ENCODE peak calls at places on chromosomes 2 and 18, in five cellular contexts. One of them, this sample, is unnamed. For H3K79me2, the result is how much of the 10 kb centered on the place peaks cover.

GRCh38 chr18:79395761-79396404 is at the start of gene NFATC1:
- DNase-seq in hepatocyte: peak
- DNase-seq in GM23338: peak
- DNase-seq in GM23248: peak
- DNase-seq in MM.1S: no peak
- DNase-seq in this sample: peak

GRCh38 chr2:191758420-191759199 is 80.7 kb downstream of the NABP1 start:
- DNase-seq in hepatocyte: peak
- DNase-seq in MM.1S: peak
- DNase-seq in GM23248: peak
- DNase-seq in GM23338: peak
- DNase-seq in this sample: peak

GRCh38 chr2:217966399-217967068 is 36.3 kb downstream of the TNS1 start:
- DNase-seq in GM23248: peak
- DNase-seq in MM.1S: no peak
- DNase-seq in GM23338: no peak
- DNase-seq in hepatocyte: no peak
- DNase-seq in this sample: no peak

GRCh38 chr2:176468471-176468870 is 199.2 kb downstream of the MTX2 start:
- DNase-seq in GM23338: no peak
- DNase-seq in hepatocyte: no peak
- DNase-seq in GM23248: peak
- DNase-seq in MM.1S: no peak
- DNase-seq in this sample: peak

GRCh38 chr2:12076810-12077209 is 330.4 kb downstream of the LPIN1 start:
- DNase-seq in MM.1S: no peak
- DNase-seq in GM23248: no peak
- DNase-seq in hepatocyte: no peak
- DNase-seq in GM23338: no peak
- DNase-seq in this sample: no peak

GRCh38 chr2:68319397-68320117 is at the start of gene CNRIP1:
- DNase-seq in MM.1S: no peak
- DNase-seq in hepatocyte: peak
- DNase-seq in GM23248: peak
- DNase-seq in GM23338: no peak
- DNase-seq in this sample: peak

GRCh38 chr18:23115683-23116096 is 19.6 kb upstream of the CABLES1 start:
- DNase-seq in GM23248: peak
- DNase-seq in MM.1S: no peak
- DNase-seq in GM23338: no peak
- DNase-seq in hepatocyte: peak
- DNase-seq in this sample: peak

GRCh38 chr2:20674974-20675679 is 8.2 kb downstream of the GDF7 start:
- DNase-seq in GM23248: peak
- DNase-seq in hepatocyte: peak
- DNase-seq in MM.1S: no peak
- DNase-seq in GM23338: no peak
- DNase-seq in this sample: peak

GRCh38 chr18:14976736-14977430 is 228.9 kb downstream of the ANKRD30B start:
- DNase-seq in hepatocyte: no peak
- DNase-seq in GM23338: no peak
- DNase-seq in MM.1S: no peak
- DNase-seq in GM23248: peak
- DNase-seq in this sample: peak

GRCh38 chr2:109180786-109181185 is 51.8 kb downstream of the SH3RF3 start:
- DNase-seq in hepatocyte: no peak
- DNase-seq in MM.1S: no peak
- DNase-seq in GM23338: no peak
- DNase-seq in GM23248: no peak
- DNase-seq in this sample: no peak

GRCh38 chr18:75003764-75004690 is 204.9 kb downstream of the PTGR3 start:
- DNase-seq in GM23248: no peak
- DNase-seq in MM.1S: no peak
- DNase-seq in GM23338: no peak
- DNase-seq in hepatocyte: no peak
- DNase-seq in this sample: no peak

GRCh38 chr18:31555971-31556747 is 35.5 kb upstream of the TTR start:
- DNase-seq in MM.1S: peak
- DNase-seq in GM23338: peak
- DNase-seq in GM23248: peak
- DNase-seq in hepatocyte: peak
- DNase-seq in this sample: no peak

GRCh38 chr2:162113088-162113770 is 38.8 kb downstream of the GCG start:
- DNase-seq in GM23248: no peak
- DNase-seq in MM.1S: no peak
- DNase-seq in GM23338: peak
- DNase-seq in hepatocyte: no peak
- DNase-seq in this sample: no peak

GRCh38 chr18:79410731-79411613 is 15.2 kb downstream of the NFATC1 start:
- DNase-seq in GM23338: no peak
- DNase-seq in GM23248: no peak
- DNase-seq in hepatocyte: no peak
- DNase-seq in MM.1S: no peak
- DNase-seq in this sample: no peak

GRCh38 chr2:236633764-236634163 is 64.1 kb downstream of the ACKR3 start:
- DNase-seq in GM23338: no peak
- DNase-seq in MM.1S: no peak
- DNase-seq in GM23248: no peak
- DNase-seq in hepatocyte: no peak
- DNase-seq in this sample: no peak

GRCh38 chr2:29334723-29335122 is 219.5 kb downstream of the CLIP4 start:
- DNase-seq in hepatocyte: no peak
- DNase-seq in GM23338: no peak
- DNase-seq in GM23248: no peak
- DNase-seq in MM.1S: no peak
- DNase-seq in this sample: no peak

GRCh38 chr2:33670392-33670937 is 71.4 kb upstream of the FAM98A start:
- DNase-seq in GM23338: peak
- DNase-seq in MM.1S: no peak
- DNase-seq in hepatocyte: no peak
- DNase-seq in GM23248: peak
- DNase-seq in this sample: no peak

GRCh38 chr2:128413718-128414341 is 95.2 kb upstream of the HS6ST1 start:
- DNase-seq in GM23248: no peak
- DNase-seq in GM23338: no peak
- DNase-seq in hepatocyte: no peak
- DNase-seq in MM.1S: no peak
- DNase-seq in this sample: no peak

GRCh38 chr18:79900610-79901570 is 50.6 kb downstream of the SLC66A2 start:
- DNase-seq in GM23338: no peak
- DNase-seq in MM.1S: no peak
- DNase-seq in GM23248: no peak
- DNase-seq in hepatocyte: no peak
- DNase-seq in this sample: peak

GRCh38 chr2:190763901-190764514 is 115.1 kb downstream of the NAB1 start:
- DNase-seq in MM.1S: no peak
- DNase-seq in hepatocyte: no peak
- DNase-seq in GM23248: no peak
- DNase-seq in GM23338: no peak
- DNase-seq in this sample: no peak

GRCh38 chr2:16546128-16546754 is 119.4 kb downstream of the CYRIA start:
- DNase-seq in GM23248: peak
- DNase-seq in MM.1S: peak
- DNase-seq in GM23338: peak
- DNase-seq in hepatocyte: peak
- DNase-seq in this sample: no peak

GRCh38 chr2:15730545-15731212 is 139.0 kb downstream of the DDX1 start:
- DNase-seq in hepatocyte: peak
- DNase-seq in GM23338: no peak
- DNase-seq in GM23248: peak
- DNase-seq in MM.1S: peak
- DNase-seq in this sample: peak

GRCh38 chr2:197873293-197873701 is 68.9 kb downstream of the PLCL1 start:
- DNase-seq in GM23338: peak
- DNase-seq in GM23248: peak
- DNase-seq in MM.1S: no peak
- DNase-seq in hepatocyte: no peak
- DNase-seq in this sample: no peak

GRCh38 chr2:164510895-164511294 is 110.4 kb downstream of the GRB14 start:
- DNase-seq in GM23338: no peak
- DNase-seq in hepatocyte: no peak
- DNase-seq in GM23248: no peak
- DNase-seq in MM.1S: no peak
- DNase-seq in this sample: no peak

GRCh38 chr18:32308493-32309120 is 118.8 kb downstream of the MEP1B start:
- DNase-seq in GM23338: no peak
- DNase-seq in GM23248: peak
- DNase-seq in hepatocyte: peak
- DNase-seq in MM.1S: no peak
- DNase-seq in this sample: peak

GRCh38 chr2:197198890-197199289 is 111.7 kb downstream of the ANKRD44 start:
- DNase-seq in hepatocyte: no peak
- DNase-seq in GM23248: no peak
- DNase-seq in GM23338: no peak
- DNase-seq in MM.1S: peak
- DNase-seq in this sample: no peak

GRCh38 chr18:22547807-22548561 is 130.3 kb upstream of the CTAGE1 start:
- DNase-seq in GM23248: peak
- DNase-seq in hepatocyte: peak
- DNase-seq in GM23338: no peak
- DNase-seq in MM.1S: no peak
- DNase-seq in this sample: no peak

DNA sequence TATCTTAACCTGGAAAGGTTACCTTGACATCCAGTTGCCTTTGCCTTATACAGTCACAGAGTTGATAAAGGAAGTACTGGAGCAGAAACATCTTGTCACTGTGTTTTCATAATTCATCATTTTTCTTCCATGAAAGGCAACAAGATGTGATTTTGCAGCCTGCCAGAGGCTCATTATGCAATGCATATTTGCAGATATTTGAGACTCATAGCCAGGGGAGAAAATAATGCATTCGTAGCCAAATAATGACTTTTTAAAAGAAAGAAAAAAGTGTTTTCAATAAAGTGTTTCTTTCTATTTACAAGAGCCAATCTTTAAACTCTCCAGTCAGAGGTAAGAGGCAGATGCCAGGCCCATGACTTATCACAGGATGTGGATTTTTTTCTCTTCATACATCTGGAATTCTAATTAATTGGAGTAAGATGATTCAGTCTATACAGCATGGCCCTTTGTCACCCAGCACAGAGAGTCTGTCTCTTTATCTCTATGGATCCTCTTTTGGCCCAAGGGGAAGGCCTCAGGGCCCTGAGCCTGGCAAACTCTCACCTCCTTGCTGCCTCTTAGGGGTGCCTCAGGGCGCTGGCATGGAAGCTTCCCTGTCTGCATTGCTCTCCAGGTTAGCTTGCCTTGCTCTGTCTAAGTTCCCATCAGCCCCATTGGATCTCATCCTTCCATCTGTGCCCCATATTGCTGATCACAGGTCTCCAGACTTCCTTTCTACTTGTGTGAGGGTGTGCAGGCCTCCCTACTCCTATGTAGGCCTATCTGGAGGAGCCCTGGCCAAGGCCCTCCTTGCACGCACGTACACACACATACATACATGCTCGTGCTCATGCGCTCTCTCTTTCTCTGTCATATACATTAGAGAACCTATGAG is 247.7 kb downstream of the TPGS2 start:
- DNase-seq in GM23338: no peak
- DNase-seq in GM23248: peak
- DNase-seq in MM.1S: no peak
- DNase-seq in hepatocyte: no peak
- DNase-seq in this sample: peak
- H3K79me2 ChIP-seq in GM23338: under half
- H3K79me2 ChIP-seq in GM23248: under half
- H3K79me2 ChIP-seq in MM.1S: under half
- H3K79me2 ChIP-seq in hepatocyte: under half
- H3K79me2 ChIP-seq in this sample: under half

DNA sequence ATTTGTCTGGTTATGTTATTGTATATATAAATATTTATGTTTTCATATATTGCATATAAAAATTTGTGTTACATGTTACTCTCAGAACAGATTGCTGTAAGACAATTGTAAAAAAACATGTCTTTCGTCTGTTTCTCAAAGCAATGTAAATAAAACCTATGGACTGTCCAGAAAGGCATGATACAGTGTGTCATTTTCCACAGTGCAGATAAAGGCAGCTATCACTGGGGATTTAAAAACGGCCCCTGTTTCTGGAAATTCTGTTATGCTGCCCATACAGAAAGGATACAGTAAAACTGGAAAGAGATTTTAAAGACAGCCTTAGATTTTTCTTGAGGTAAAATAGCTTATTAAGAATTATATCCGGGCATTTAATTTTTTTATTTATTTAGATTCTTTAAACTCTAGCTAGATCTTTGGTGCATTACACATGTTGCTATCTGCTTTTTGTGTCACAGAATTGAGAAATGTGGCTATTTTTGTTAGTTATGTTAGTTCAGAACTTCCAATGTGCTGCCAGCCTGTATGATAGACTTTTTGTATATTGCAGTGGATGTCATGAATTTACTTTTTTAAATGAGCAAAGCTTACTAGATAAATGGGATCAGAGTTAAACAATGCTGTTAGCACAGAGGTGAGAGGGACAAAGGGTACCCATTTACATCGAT is 843 bp upstream of the INO80D start:
- DNase-seq in GM23248: peak
- DNase-seq in GM23338: no peak
- DNase-seq in hepatocyte: peak
- DNase-seq in MM.1S: peak
- DNase-seq in this sample: peak
- H3K79me2 ChIP-seq in GM23248: half or more
- H3K79me2 ChIP-seq in GM23338: half or more
- H3K79me2 ChIP-seq in hepatocyte: half or more
- H3K79me2 ChIP-seq in MM.1S: half or more
- H3K79me2 ChIP-seq in this sample: half or more

DNA sequence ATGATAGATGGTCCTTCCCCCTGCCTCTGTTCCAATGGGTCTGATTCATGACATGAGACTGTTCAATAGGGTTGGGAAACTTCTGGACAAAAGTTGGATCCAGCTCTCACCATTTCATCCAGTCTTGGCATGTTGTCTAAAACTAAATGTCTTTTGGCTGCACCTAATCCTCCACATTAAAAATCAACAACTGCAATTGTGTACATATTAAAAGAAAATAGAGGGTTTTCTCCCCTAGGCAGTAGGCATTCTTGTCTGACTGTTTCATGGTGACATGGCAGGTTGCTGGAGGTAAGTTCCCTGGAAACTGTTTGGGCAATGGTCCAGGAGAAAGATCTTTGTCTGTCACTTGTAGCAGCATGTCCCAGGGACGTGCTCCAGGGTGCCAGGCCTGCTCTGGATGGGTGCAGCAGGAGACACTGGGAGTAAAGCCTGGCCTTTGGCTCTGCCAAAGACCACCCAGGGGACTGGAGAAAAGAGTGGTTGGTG is 135.8 kb downstream of the TCF4 start:
- DNase-seq in hepatocyte: no peak
- DNase-seq in GM23248: peak
- DNase-seq in MM.1S: no peak
- DNase-seq in GM23338: no peak
- DNase-seq in this sample: peak
- H3K79me2 ChIP-seq in hepatocyte: under half
- H3K79me2 ChIP-seq in GM23248: half or more
- H3K79me2 ChIP-seq in MM.1S: under half
- H3K79me2 ChIP-seq in GM23338: half or more
- H3K79me2 ChIP-seq in this sample: half or more

DNA sequence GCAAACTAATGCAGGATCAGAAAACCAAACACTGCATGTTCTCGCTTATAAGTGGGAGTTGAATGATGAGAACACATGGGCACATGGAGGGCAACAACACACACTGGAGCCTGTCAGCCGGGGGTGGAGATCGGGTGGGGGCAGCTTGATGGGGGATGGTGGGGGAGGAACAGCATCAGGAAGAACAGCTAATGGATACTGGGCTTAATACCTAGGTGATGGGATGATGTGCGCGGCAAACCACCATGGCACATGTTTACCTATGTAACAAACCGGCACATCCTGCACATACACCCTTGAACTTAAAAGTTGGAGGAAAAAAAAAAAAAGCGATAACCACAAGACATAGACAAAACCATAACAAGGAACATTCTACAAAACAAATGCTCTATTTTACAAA is 10.4 kb downstream of the CHMP3 start:
- DNase-seq in MM.1S: no peak
- DNase-seq in GM23248: no peak
- DNase-seq in GM23338: no peak
- DNase-seq in hepatocyte: no peak
- DNase-seq in this sample: no peak
- H3K79me2 ChIP-seq in MM.1S: half or more
- H3K79me2 ChIP-seq in GM23248: half or more
- H3K79me2 ChIP-seq in GM23338: half or more
- H3K79me2 ChIP-seq in hepatocyte: half or more
- H3K79me2 ChIP-seq in this sample: half or more

This sample was measured in osteoblast.